ENCODE peak calls at places on chromosomes 11 and 22, in ten cellular contexts. A, K, F, D, Y, J, X, C, B and T are unnamed samples.

GRCh38 chr11:77106321-77106720 is 3.7 kb downstream of the OMP start:
- DNase-seq in D (no peak), J (no peak), A (no peak), B (no peak), X (no peak), F (no peak), K (no peak), C (no peak), Y (no peak), T (no peak)

GRCh38 chr11:1876361-1877063 is 15.2 kb downstream of the PRR33 start:
- DNase-seq in D (peak; percentile 13), J (no peak), C (no peak), K (peak; percentile 13), A (no peak), Y (no peak), X (no peak), F (peak; percentile 44), B (no peak), T (peak; percentile 24)

GRCh38 chr22:43273902-43274484 is 69.2 kb downstream of the SCUBE1 start:
- DNase-seq in D (peak; percentile 32), J (peak; percentile 84), X (no peak), Y (peak; percentile 33), F (peak; percentile 71), K (peak; percentile 71), B (peak; percentile 51), A (peak; percentile 35), C (peak; percentile 10), T (peak; percentile 69)

GRCh38 chr22:23395476-23396361 is 184.4 kb downstream of the IGLL1 start:
- DNase-seq in Y (no peak), K (no peak), X (no peak), C (no peak), A (no peak), J (no peak), F (no peak), B (no peak), D (no peak), T (no peak)

GRCh38 chr11:59611570-59612565 is 3.7 kb downstream of the OSBP start:
- DNase-seq in Y (peak; percentile 12), B (peak; percentile 27), C (no peak), J (no peak), X (no peak), A (no peak), F (no peak), D (peak; percentile 1), K (no peak), T (no peak)

GRCh38 chr11:74366576-74366975 is 31.7 kb downstream of the PGM2L1 start:
- DNase-seq in B (no peak), D (no peak), K (no peak), A (no peak), C (no peak), F (no peak), X (no peak), Y (peak; percentile 32), J (no peak), T (no peak)

GRCh38 chr22:42437488-42438292 is 5.5 kb upstream of the NFAM1 start:
- DNase-seq in D (peak; percentile 87), F (peak; percentile 89), Y (peak; percentile 10), X (peak; percentile 74), A (no peak), B (peak; percentile 35), J (peak; percentile 86), C (peak; percentile 80), K (peak; percentile 85), T (peak; percentile 55)

GRCh38 chr22:37212174-37212906 is at the start of gene SSTR3:
- DNase-seq in J (no peak), D (no peak), Y (no peak), F (no peak), B (no peak), A (no peak), X (no peak), K (peak; percentile 18), C (no peak), T (no peak)

GRCh38 chr22:46502776-46503175 is 34.6 kb downstream of the CELSR1 start:
- DNase-seq in D (no peak), B (no peak), X (no peak), F (no peak), K (no peak), J (no peak), C (no peak), A (no peak), Y (no peak), T (no peak)

GRCh38 chr11:126432525-126432924 is 77.0 kb downstream of the ST3GAL4 start:
- DNase-seq in X (no peak), B (no peak), K (no peak), J (no peak), C (no peak), A (no peak), D (no peak), Y (no peak), F (no peak), T (no peak)

GRCh38 chr22:24124247-24124646 is 57.0 kb upstream of the SUSD2 start:
- DNase-seq in J (no peak), B (no peak), F (no peak), K (no peak), D (no peak), A (no peak), X (no peak), Y (no peak), C (no peak), T (no peak)

GRCh38 chr11:119084663-119085522 is at the start of gene HMBS:
- DNase-seq in X (peak; percentile 80), A (peak; percentile 94), D (peak; percentile 88), J (peak; percentile 92), C (peak; percentile 70), B (peak; percentile 96), F (peak; percentile 96), Y (peak; percentile 93), K (peak; percentile 95), T (peak; percentile 94)

GRCh38 chr11:134504146-134504905 is 92.3 kb upstream of the B3GAT1 start:
- DNase-seq in X (no peak), F (no peak), B (no peak), J (no peak), K (no peak), Y (no peak), C (no peak), D (no peak), A (no peak), T (no peak)

GRCh38 chr11:97345031-97345430 is 955.2 kb downstream of the JRKL start:
- DNase-seq in F (no peak), D (no peak), C (no peak), Y (no peak), X (no peak), A (no peak), K (no peak), B (no peak), J (no peak), T (no peak)

GRCh38 chr11:856397-856796 is 13.7 kb downstream of the TSPAN4 start:
- DNase-seq in X (no peak), F (no peak), Y (no peak), D (no peak), B (no peak), J (no peak), C (no peak), K (no peak), A (no peak), T (no peak)

GRCh38 chr11:12184696-12185095 is 74.3 kb downstream of the MICAL2 start:
- DNase-seq in Y (no peak), K (peak; percentile 22), X (no peak), A (no peak), D (no peak), B (no peak), J (no peak), C (no peak), F (no peak), T (no peak)

GRCh38 chr11:65646921-65647701 is 9.2 kb downstream of the SIPA1 start:
- DNase-seq in D (no peak), F (no peak), C (no peak), Y (no peak), K (peak; percentile 41), J (no peak), X (no peak), B (no peak), A (no peak), T (no peak)

GRCh38 chr11:26149585-26149984 is 182.3 kb upstream of the ANO3 start:
- DNase-seq in J (no peak), Y (no peak), K (no peak), A (no peak), F (no peak), B (no peak), X (no peak), C (no peak), D (no peak), T (no peak)

GRCh38 chr11:60761436-60762190 is 4.9 kb downstream of the MS4A15 start:
- DNase-seq in Y (no peak), A (no peak), C (no peak), J (no peak), B (no peak), F (no peak), D (no peak), K (no peak), X (no peak), T (no peak)

GRCh38 chr11:9601041-9601875 is 27.8 kb downstream of the WEE1 start:
- DNase-seq in X (no peak), D (no peak), K (no peak), J (peak; percentile 73), F (peak; percentile 94), A (no peak), Y (no peak), C (peak; percentile 34), B (no peak), T (no peak)

GRCh38 chr22:25928038-25928437 is 186.1 kb downstream of the MYO18B start:
- DNase-seq in A (no peak), K (peak; percentile 24), Y (no peak), J (no peak), X (no peak), B (no peak), D (peak; percentile 69), F (no peak), C (no peak), T (no peak)

GRCh38 chr22:44219101-44219870 is 38.6 kb downstream of the PARVG start:
- DNase-seq in J (peak; percentile 9), Y (no peak), A (no peak), K (peak; percentile 9), B (no peak), D (no peak), F (no peak), C (no peak), X (no peak), T (no peak)

GRCh38 chr11:10607462-10607861 is 39.0 kb upstream of the LYVE1 start:
- DNase-seq in D (no peak), C (no peak), J (no peak), F (no peak), X (no peak), Y (no peak), K (no peak), A (no peak), B (no peak), T (no peak)

GRCh38 chr11:95498731-95499396 is 267.9 kb upstream of the SESN3 start:
- DNase-seq in Y (no peak), J (no peak), F (no peak), D (no peak), A (no peak), K (no peak), C (no peak), B (no peak), X (no peak), T (no peak)

GRCh38 chr11:109514313-109515018 is 92.5 kb downstream of the C11orf87 start:
- DNase-seq in K (no peak), D (no peak), Y (no peak), C (no peak), J (no peak), A (no peak), X (no peak), F (no peak), B (no peak), T (no peak)

GRCh38 chr11:48103621-48104561 is 112.7 kb upstream of the OR4B1 start:
- DNase-seq in Y (no peak), D (no peak), J (no peak), X (no peak), A (no peak), C (no peak), K (no peak), B (no peak), F (no peak), T (no peak)

GRCh38 chr22:30940655-30941362 is 27.8 kb downstream of the MORC2 start:
- DNase-seq in D (no peak), Y (no peak), F (no peak), X (peak; percentile 36), C (peak; percentile 48), B (no peak), K (no peak), J (no peak), A (no peak), T (no peak)

GRCh38 chr11:87628161-87628560 is 547.1 kb downstream of the RAB38 start:
- DNase-seq in C (no peak), D (no peak), F (no peak), Y (no peak), X (no peak), B (no peak), J (no peak), A (no peak), K (no peak), T (no peak)